ENCODE peak calls at places on chromosome 9, in nine cellular contexts. L is fibroblast of lung, W is hepatocyte, V is neural progenitor cell, P is PC-3, G is K562, U is GM23338, R is PC-9, H is GM23248. F is an unnamed sample. For H3K36me3, the result is how much of the 10 kb centered on the place peaks cover.

GRCh38 chr9:76395381-76395780 is 1.2 kb upstream of the RFK start:
- DNase-seq in W (no peak), V (no peak), P (no peak), R (no peak), L (no peak), U (no peak), H (no peak), G (no peak), F (no peak)

GRCh38 chr9:95333426-95333825 is 15.9 kb upstream of the FANCC start:
- DNase-seq in W (no peak), H (no peak), P (no peak), G (no peak), R (no peak), U (no peak), L (peak), V (no peak), F (no peak)

GRCh38 chr9:127698985-127699670 is 7.7 kb upstream of the CFAP157 start:
- DNase-seq in H (peak), L (peak), P (no peak), V (peak), G (peak), U (peak), W (peak), R (peak), F (peak)

GRCh38 chr9:14907360-14907685 is 2.9 kb downstream of the FREM1 start:
- DNase-seq in V (peak), U (peak), R (no peak), L (no peak), H (no peak), W (no peak), G (no peak), P (no peak), F (no peak)

GRCh38 chr9:97570899-97571298 is 62.3 kb downstream of the TSTD2 start:
- DNase-seq in R (no peak), V (no peak), U (no peak), P (no peak), L (no peak), G (no peak), H (no peak), W (no peak), F (no peak)

GRCh38 chr9:129834489-129835127 is 467 bp downstream of the C9orf78 start:
- DNase-seq in H (peak), L (no peak), W (peak), U (no peak), R (peak), G (no peak), V (peak), P (peak), F (no peak)

GRCh38 chr9:89604463-89605180 is at the start of gene GADD45G:
- DNase-seq in U (peak), L (peak), R (peak), V (peak), P (peak), W (peak), H (peak), G (peak), F (peak)

GRCh38 chr9:16431666-16432065 is 438.8 kb downstream of the BNC2 start:
- DNase-seq in V (no peak), U (no peak), G (no peak), L (no peak), P (no peak), R (no peak), W (no peak), H (no peak), F (no peak)

GRCh38 chr9:118009585-118009984 is 305.4 kb downstream of the TLR4 start:
- DNase-seq in R (no peak), H (no peak), G (no peak), W (no peak), U (peak), L (no peak), V (peak), P (no peak), F (no peak)

GRCh38 chr9:90789408-90789807 is 12.2 kb upstream of the SYK start:
- DNase-seq in G (no peak), H (no peak), V (no peak), L (no peak), P (no peak), R (no peak), W (no peak), U (no peak), F (no peak)
- H3K4me3 ChIP-seq in G (no peak), H (no peak), V (no peak), L (no peak), P (no peak), R (no peak), W (no peak), U (no peak), F (no peak)

DNA sequence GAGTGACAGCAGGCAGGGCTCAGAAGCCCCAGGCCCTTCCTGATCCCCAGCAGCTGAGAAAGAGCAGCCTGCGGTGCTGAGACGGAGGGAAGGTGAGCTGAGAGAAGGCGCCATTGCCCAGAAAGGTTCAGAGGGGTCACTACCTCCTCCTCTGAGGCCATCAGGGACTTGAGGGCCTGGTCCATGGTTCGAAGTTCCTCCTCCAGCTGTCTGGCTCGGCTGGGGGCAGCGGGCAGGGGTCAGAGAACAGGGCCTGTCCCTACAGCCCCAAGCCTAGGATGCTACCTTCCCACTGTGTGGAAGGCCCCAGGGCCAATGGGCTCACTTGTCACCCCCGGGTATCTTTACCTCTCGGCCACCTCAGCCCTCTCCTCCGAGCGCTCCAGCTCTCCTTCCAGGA is 4.8 kb downstream of the TPM2 start:
- DNase-seq in G (no peak), R (no peak), L (no peak), P (no peak), H (no peak), U (no peak), V (no peak), W (no peak), F (no peak)
- H3K36me3 ChIP-seq in G (under half), R (under half), L (under half), P (under half), H (half or more), U (under half), V (under half), W (under half), F (under half)

DNA sequence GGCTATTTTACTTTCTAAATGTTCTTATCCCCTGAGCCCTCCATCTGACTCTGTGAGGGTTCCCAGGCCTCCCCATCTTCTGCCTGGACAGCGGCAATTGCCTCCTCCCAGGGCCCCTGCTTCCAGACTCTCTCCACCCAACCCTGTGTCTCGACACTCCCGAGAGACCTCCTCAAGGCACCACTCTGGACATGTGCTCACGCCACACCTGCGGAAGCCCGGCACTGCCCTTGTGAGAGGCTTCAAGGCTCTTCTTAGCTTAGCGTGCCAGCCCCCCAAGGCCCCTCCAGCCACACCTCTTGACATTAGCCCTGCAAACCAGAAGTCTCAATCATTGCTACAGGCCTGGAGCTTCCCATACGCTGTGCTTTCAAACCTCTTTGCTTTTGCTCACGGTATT is 124.1 kb downstream of the CRB2 start:
- DNase-seq in U (no peak), H (no peak), G (no peak), W (no peak), P (no peak), R (no peak), L (no peak), V (no peak), F (no peak)
- TF ChIP-seq EZH2 in U (no peak), H (no peak), G (no peak), W (no peak), P (no peak), R (no peak), L (no peak), V (no peak), F (no peak)

DNA sequence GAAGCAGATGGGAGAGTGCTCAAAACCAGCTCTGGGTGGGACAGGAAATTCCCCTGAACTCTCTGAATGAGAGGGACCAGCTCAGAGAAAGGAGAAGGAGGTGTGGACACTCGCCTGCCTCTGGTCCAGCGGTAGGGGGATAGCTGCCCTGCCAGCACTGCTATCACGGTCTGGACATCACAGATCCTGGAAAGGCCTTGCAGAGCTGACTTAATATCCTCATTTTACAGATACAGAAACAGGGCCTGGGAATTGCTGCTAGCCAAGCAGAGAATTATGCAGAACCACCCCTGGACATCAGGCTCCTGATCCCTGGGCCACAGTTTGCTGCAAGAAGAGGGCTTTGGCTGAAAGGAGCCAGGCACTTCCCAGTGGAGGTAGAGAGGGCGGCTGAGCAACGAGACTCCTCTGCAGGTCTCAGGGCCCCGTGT is 4.8 kb downstream of the TRAF1 start:
- DNase-seq in G (no peak), R (no peak), V (no peak), L (no peak), H (no peak), U (no peak), W (peak), P (no peak), F (no peak)
- H3K4me3 ChIP-seq in G (no peak), R (no peak), V (no peak), L (no peak), H (no peak), U (no peak), W (no peak), P (no peak), F (no peak)

GRCh38 chr9:137813167-137813566 is 64.4 kb upstream of the CACNA1B start:
- DNase-seq in W (no peak), U (no peak), H (no peak), G (no peak), P (no peak), L (no peak), V (no peak), R (no peak), F (no peak)
- H3K36me3 ChIP-seq in W (under half), U (under half), H (under half), G (half or more), P (under half), L (under half), V (under half), R (under half), F (under half)

DNA sequence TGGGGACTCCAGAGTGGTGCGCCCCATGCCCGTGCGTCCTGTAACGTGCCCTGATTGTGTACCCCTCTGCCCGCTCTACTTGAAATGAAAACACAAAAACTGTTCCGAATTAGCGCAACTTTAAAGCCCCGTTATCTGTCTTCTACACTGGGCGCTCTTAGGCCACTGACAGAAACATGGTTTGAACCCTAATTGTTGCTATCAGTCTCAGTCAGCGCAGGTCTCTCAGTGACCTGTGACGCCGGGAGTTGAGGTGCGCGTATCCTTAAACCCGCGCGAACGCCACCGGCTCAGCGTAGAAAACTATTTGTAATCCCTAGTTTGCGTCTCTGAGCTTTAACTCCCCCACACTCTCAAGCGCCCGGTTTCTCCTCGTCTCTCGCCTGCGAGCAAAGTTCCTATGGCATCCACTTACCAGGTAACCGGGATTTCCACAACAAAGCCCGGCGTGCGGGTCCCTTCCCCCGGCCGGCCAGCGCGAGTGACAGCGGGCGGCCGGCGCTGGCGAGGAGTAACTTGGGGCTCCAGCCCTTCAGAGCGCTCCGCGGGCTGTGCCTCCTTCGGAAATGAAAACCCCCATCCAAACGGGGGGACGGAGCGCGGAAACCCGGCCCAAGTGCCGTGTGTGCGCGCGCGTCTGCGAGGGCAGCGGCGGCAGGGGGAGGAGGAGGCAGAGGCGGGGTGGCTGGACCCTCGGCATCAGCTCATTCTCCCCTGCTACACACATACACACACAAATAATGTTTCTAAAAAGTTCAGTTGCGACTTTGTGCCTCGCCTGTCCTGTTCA is 667 bp downstream of the GLIS3 start:
- DNase-seq in P (peak), H (peak), R (peak), V (peak), G (no peak), W (peak), U (peak), L (peak), F (peak)
- TF ChIP-seq EZH2 in P (no peak), H (no peak), R (no peak), V (peak), G (no peak), W (no peak), U (peak), L (no peak), F (peak)

DNA sequence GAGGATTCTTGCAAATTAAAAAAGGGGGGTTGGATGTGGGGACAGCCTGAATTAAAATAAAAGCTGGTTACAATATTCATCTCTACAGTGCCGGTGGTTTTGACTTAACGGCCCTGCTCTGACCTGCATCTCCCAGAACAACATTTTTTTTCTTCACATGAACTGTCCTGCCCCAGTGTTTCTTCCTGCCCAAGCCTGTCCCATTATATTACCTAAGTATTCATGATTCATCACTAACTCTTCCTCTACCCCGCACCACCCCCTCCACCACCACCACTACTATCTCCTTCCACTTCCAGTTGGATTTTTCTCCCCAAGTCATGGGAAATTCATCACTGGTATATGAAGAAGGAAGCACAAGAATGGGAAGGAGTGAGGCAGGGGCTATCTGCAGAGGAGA is 90.1 kb downstream of the ZFAND5 start:
- DNase-seq in R (no peak), W (no peak), H (no peak), L (no peak), V (no peak), P (no peak), U (no peak), G (no peak), F (no peak)
- H3K4me3 ChIP-seq in R (no peak), W (no peak), H (no peak), L (no peak), V (no peak), P (no peak), U (no peak), G (no peak), F (no peak)

GRCh38 chr9:130881516-130881915 is 15.1 kb downstream of the QRFP start:
- DNase-seq in U (no peak), L (no peak), P (no peak), G (no peak), R (no peak), W (no peak), H (no peak), V (no peak), F (no peak)

GRCh38 chr9:130880599-130881220 is 15.9 kb downstream of the QRFP start:
- DNase-seq in H (no peak), G (no peak), U (no peak), R (no peak), W (no peak), P (no peak), L (no peak), V (no peak), F (no peak)

GRCh38 chr9:130877300-130877699 is 19.3 kb downstream of the QRFP start:
- DNase-seq in U (no peak), W (no peak), P (no peak), R (no peak), L (no peak), V (no peak), G (no peak), H (no peak), F (no peak)

GRCh38 chr9:130878295-130878694 is 18.3 kb downstream of the QRFP start:
- DNase-seq in R (no peak), H (no peak), G (no peak), U (no peak), V (no peak), L (no peak), P (no peak), W (no peak), F (no peak)

GRCh38 chr9:130879863-130880411 is 16.7 kb downstream of the QRFP start:
- DNase-seq in L (no peak), R (no peak), P (no peak), H (no peak), G (no peak), V (no peak), U (no peak), W (no peak), F (no peak)
- H3K36me3 ChIP-seq in L (under half), R (under half), P (under half), H (half or more), G (half or more), V (under half), U (half or more), W (under half), F (half or more)

DNA sequence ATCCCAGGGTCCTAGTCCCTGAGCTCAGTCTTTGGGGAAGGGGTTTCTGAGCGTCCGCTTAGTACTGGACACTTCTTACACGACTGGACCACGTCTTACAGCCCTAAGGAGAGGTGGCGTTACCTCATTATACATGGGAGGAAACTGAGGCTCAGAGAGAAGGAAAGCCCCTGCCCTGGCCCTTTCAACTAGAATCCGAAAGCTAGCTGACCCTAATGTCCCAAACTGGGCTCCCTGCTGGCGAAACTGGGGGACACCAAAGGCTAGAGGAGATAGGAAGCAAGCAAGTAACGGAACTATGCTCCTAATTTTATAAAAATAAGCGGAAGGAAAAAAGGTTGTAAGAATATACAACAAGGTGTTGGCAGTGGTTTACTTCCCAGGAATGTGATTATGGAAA is 14.2 kb downstream of the LHX6 start:
- DNase-seq in R (no peak), W (no peak), L (no peak), G (no peak), P (no peak), H (no peak), U (no peak), V (no peak), F (no peak)
- TF ChIP-seq EZH2 in R (no peak), W (no peak), L (peak), G (no peak), P (no peak), H (peak), U (peak), V (peak), F (no peak)

F was measured in A673.